ENCODE peak calls at places on chromosomes 1 and 21, in five cellular contexts. One of them, this sample, is unnamed.

GRCh38 chr1:79353224-79353623 is 346.7 kb upstream of the ADGRL4 start:
- DNase-seq in K562: peak; percentile 0
- DNase-seq in endothelial cell of umbilical vein: peak; percentile 67
- DNase-seq in A549: no peak
- DNase-seq in SK-N-SH: peak; percentile 15
- DNase-seq in this sample: peak; percentile 37

GRCh38 chr1:223421025-223421424 is 27.8 kb downstream of the CCDC185 start:
- DNase-seq in SK-N-SH: no peak
- DNase-seq in K562: no peak
- DNase-seq in A549: no peak
- DNase-seq in endothelial cell of umbilical vein: no peak
- DNase-seq in this sample: no peak

GRCh38 chr1:230240446-230241076 is 173.5 kb downstream of the GALNT2 start:
- DNase-seq in K562: no peak
- DNase-seq in A549: no peak
- DNase-seq in SK-N-SH: no peak
- DNase-seq in endothelial cell of umbilical vein: peak; percentile 8
- DNase-seq in this sample: no peak

GRCh38 chr1:11654571-11655262 is at the start of gene FBXO44:
- DNase-seq in endothelial cell of umbilical vein: no peak
- DNase-seq in SK-N-SH: peak; percentile 89
- DNase-seq in K562: peak; percentile 58
- DNase-seq in A549: no peak
- DNase-seq in this sample: no peak

GRCh38 chr1:185966487-185966886 is 232.3 kb downstream of the HMCN1 start:
- DNase-seq in A549: no peak
- DNase-seq in SK-N-SH: no peak
- DNase-seq in endothelial cell of umbilical vein: peak; percentile 4
- DNase-seq in K562: no peak
- DNase-seq in this sample: no peak

GRCh38 chr1:21293537-21294265 is 3.4 kb upstream of the ECE1 start:
- DNase-seq in endothelial cell of umbilical vein: no peak
- DNase-seq in A549: no peak
- DNase-seq in SK-N-SH: no peak
- DNase-seq in K562: no peak
- DNase-seq in this sample: no peak

GRCh38 chr21:14947613-14948160 is 117.1 kb downstream of the NRIP1 start:
- DNase-seq in K562: no peak
- DNase-seq in A549: no peak
- DNase-seq in SK-N-SH: no peak
- DNase-seq in endothelial cell of umbilical vein: no peak
- DNase-seq in this sample: no peak

GRCh38 chr1:243996223-243996622 is 54.9 kb upstream of the ZBTB18 start:
- DNase-seq in SK-N-SH: no peak
- DNase-seq in A549: no peak
- DNase-seq in endothelial cell of umbilical vein: peak; percentile 40
- DNase-seq in K562: no peak
- DNase-seq in this sample: no peak

GRCh38 chr1:201126832-201127754 is at the start of gene ASCL5:
- DNase-seq in K562: no peak
- DNase-seq in endothelial cell of umbilical vein: peak; percentile 41
- DNase-seq in SK-N-SH: peak; percentile 44
- DNase-seq in A549: peak; percentile 84
- DNase-seq in this sample: no peak

GRCh38 chr1:70979313-70979712 is 68.3 kb downstream of the PTGER3 start:
- DNase-seq in SK-N-SH: no peak
- DNase-seq in K562: no peak
- DNase-seq in endothelial cell of umbilical vein: peak; percentile 46
- DNase-seq in A549: no peak
- DNase-seq in this sample: no peak

GRCh38 chr1:234173968-234174367 is 199.3 kb upstream of the COA6 start:
- DNase-seq in A549: no peak
- DNase-seq in SK-N-SH: no peak
- DNase-seq in K562: no peak
- DNase-seq in endothelial cell of umbilical vein: no peak
- DNase-seq in this sample: no peak

GRCh38 chr1:160644399-160644798 is 2.4 kb downstream of the SLAMF1 start:
- DNase-seq in SK-N-SH: no peak
- DNase-seq in A549: no peak
- DNase-seq in endothelial cell of umbilical vein: no peak
- DNase-seq in K562: no peak
- DNase-seq in this sample: no peak

GRCh38 chr21:26956216-26956615 is 10.7 kb downstream of the ADAMTS5 start:
- DNase-seq in A549: no peak
- DNase-seq in SK-N-SH: no peak
- DNase-seq in endothelial cell of umbilical vein: no peak
- DNase-seq in K562: no peak
- DNase-seq in this sample: no peak

GRCh38 chr21:36320421-36321324 is 676 bp downstream of the MORC3 start:
- DNase-seq in A549: peak; percentile 30
- DNase-seq in SK-N-SH: peak; percentile 81
- DNase-seq in endothelial cell of umbilical vein: peak; percentile 84
- DNase-seq in K562: peak; percentile 95
- DNase-seq in this sample: peak; percentile 83

GRCh38 chr1:7418442-7419080 is 352.5 kb upstream of the VAMP3 start:
- DNase-seq in SK-N-SH: peak; percentile 12
- DNase-seq in endothelial cell of umbilical vein: no peak
- DNase-seq in K562: no peak
- DNase-seq in A549: no peak
- DNase-seq in this sample: no peak

GRCh38 chr1:235725493-235725892 is 75.9 kb upstream of the GNG4 start:
- DNase-seq in A549: no peak
- DNase-seq in K562: no peak
- DNase-seq in SK-N-SH: no peak
- DNase-seq in endothelial cell of umbilical vein: no peak
- DNase-seq in this sample: no peak

GRCh38 chr1:26697978-26698849 is 2.4 kb downstream of the ARID1A start:
- DNase-seq in SK-N-SH: peak; percentile 76
- DNase-seq in A549: peak; percentile 58
- DNase-seq in endothelial cell of umbilical vein: peak; percentile 94
- DNase-seq in K562: peak; percentile 88
- DNase-seq in this sample: peak; percentile 83

GRCh38 chr1:106912146-106912545 is 144.3 kb upstream of the PRMT6 start:
- DNase-seq in K562: no peak
- DNase-seq in SK-N-SH: no peak
- DNase-seq in endothelial cell of umbilical vein: no peak
- DNase-seq in A549: no peak
- DNase-seq in this sample: no peak

GRCh38 chr1:206836111-206836510 is 29.3 kb upstream of the IL20 start:
- DNase-seq in endothelial cell of umbilical vein: no peak
- DNase-seq in A549: no peak
- DNase-seq in K562: no peak
- DNase-seq in SK-N-SH: no peak
- DNase-seq in this sample: no peak

DNA sequence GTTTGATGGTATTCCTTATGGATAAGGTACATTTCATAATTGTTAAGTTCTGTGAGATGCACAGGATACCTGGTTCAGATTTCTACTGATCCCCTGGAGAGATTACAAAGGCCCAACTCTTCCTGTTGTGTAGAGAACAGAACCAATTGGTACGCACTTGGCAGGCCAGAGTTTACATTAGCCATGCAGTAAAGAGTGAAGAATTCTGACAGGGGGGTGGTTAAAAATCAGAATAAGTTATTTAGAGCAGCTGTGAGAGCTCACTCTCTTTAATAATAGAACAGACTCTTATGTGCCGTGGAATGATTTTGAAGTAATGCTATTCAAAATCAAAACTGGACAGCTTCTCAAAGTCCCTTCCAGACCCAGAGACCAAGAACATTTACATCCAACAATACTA is 4.2 kb downstream of the USP24 start:
- DNase-seq in SK-N-SH: no peak
- DNase-seq in A549: no peak
- DNase-seq in K562: no peak
- DNase-seq in endothelial cell of umbilical vein: peak; percentile 22
- DNase-seq in this sample: no peak
- H3K4me3 ChIP-seq in SK-N-SH: no peak overlapping the region
- H3K4me3 ChIP-seq in A549: no peak overlapping the region
- H3K4me3 ChIP-seq in K562: peak overlapping the region; percentile 80
- H3K4me3 ChIP-seq in endothelial cell of umbilical vein: no peak overlapping the region
- H3K4me3 ChIP-seq in this sample: peak overlapping the region; percentile 81

GRCh38 chr21:16407403-16408279 is 677.9 kb downstream of the USP25 start:
- DNase-seq in A549: no peak
- DNase-seq in endothelial cell of umbilical vein: peak; percentile 36
- DNase-seq in K562: no peak
- DNase-seq in SK-N-SH: peak; percentile 24
- DNase-seq in this sample: no peak

GRCh38 chr21:16406355-16406754 is 676.6 kb downstream of the USP25 start:
- DNase-seq in K562: no peak
- DNase-seq in endothelial cell of umbilical vein: no peak
- DNase-seq in SK-N-SH: no peak
- DNase-seq in A549: no peak
- DNase-seq in this sample: no peak

GRCh38 chr21:16408280-16408669 is 678.5 kb downstream of the USP25 start:
- DNase-seq in A549: no peak
- DNase-seq in endothelial cell of umbilical vein: no peak
- DNase-seq in SK-N-SH: no peak
- DNase-seq in K562: no peak
- DNase-seq in this sample: no peak

GRCh38 chr21:16402752-16403151 is 673.0 kb downstream of the USP25 start:
- DNase-seq in K562: no peak
- DNase-seq in endothelial cell of umbilical vein: peak; percentile 55
- DNase-seq in SK-N-SH: no peak
- DNase-seq in A549: no peak
- DNase-seq in this sample: no peak
- TF ChIP-seq MAX in K562: no peak
- TF ChIP-seq MAX in endothelial cell of umbilical vein: no peak
- TF ChIP-seq MAX in SK-N-SH: no peak
- TF ChIP-seq MAX in A549: no peak
- TF ChIP-seq MAX in this sample: no peak

GRCh38 chr1:25695066-25695990 is 78.7 kb downstream of the MAN1C1 start:
- DNase-seq in K562: peak; percentile 66
- DNase-seq in A549: peak; percentile 31
- DNase-seq in SK-N-SH: no peak
- DNase-seq in endothelial cell of umbilical vein: peak; percentile 87
- DNase-seq in this sample: peak; percentile 61
- TF ChIP-seq CTCF in K562: peak; percentile 51
- TF ChIP-seq CTCF in A549: peak; percentile 25
- TF ChIP-seq CTCF in SK-N-SH: peak; percentile 32
- TF ChIP-seq CTCF in endothelial cell of umbilical vein: peak; percentile 19
- TF ChIP-seq CTCF in this sample: peak; percentile 13

GRCh38 chr1:170903961-170904360 is 31.4 kb upstream of the MROH9 start:
- DNase-seq in A549: no peak
- DNase-seq in endothelial cell of umbilical vein: no peak
- DNase-seq in SK-N-SH: no peak
- DNase-seq in K562: no peak
- DNase-seq in this sample: no peak
- H3K4me3 ChIP-seq in A549: no peak overlapping the region
- H3K4me3 ChIP-seq in endothelial cell of umbilical vein: no peak overlapping the region
- H3K4me3 ChIP-seq in SK-N-SH: no peak overlapping the region
- H3K4me3 ChIP-seq in K562: no peak overlapping the region
- H3K4me3 ChIP-seq in this sample: no peak overlapping the region

GRCh38 chr1:82059931-82060330 is 259.2 kb downstream of the ADGRL2 start:
- DNase-seq in A549: no peak
- DNase-seq in endothelial cell of umbilical vein: no peak
- DNase-seq in SK-N-SH: no peak
- DNase-seq in K562: no peak
- DNase-seq in this sample: no peak

GRCh38 chr1:82065917-82066316 is 265.2 kb downstream of the ADGRL2 start:
- DNase-seq in K562: no peak
- DNase-seq in endothelial cell of umbilical vein: no peak
- DNase-seq in A549: no peak
- DNase-seq in SK-N-SH: no peak
- DNase-seq in this sample: no peak

GRCh38 chr1:82062206-82062605 is 261.5 kb downstream of the ADGRL2 start:
- DNase-seq in K562: no peak
- DNase-seq in SK-N-SH: no peak
- DNase-seq in A549: no peak
- DNase-seq in endothelial cell of umbilical vein: no peak
- DNase-seq in this sample: no peak

DNA sequence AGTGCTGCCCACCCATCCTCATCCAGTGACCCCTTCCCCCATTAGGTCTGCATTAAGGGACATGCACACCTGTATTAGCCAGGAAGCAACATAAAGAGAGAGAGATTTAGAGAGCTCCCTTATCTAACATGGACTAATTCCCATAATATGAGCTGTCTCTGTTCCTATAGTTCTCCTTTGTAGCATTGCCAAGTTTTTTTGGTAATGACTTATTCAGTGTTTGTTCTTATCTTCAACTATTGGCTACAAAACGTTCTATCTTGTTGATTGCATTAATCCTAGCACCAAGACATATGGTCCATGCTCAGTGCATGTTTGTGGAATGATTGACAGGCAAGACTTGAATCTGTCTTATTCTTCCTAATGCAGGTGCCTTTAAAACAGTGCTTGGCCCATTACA is 264.0 kb downstream of the ADGRL2 start:
- DNase-seq in A549: no peak
- DNase-seq in K562: no peak
- DNase-seq in SK-N-SH: no peak
- DNase-seq in endothelial cell of umbilical vein: no peak
- DNase-seq in this sample: no peak
- TF ChIP-seq MAX in A549: no peak
- TF ChIP-seq MAX in K562: no peak
- TF ChIP-seq MAX in SK-N-SH: no peak
- TF ChIP-seq MAX in endothelial cell of umbilical vein: no peak
- TF ChIP-seq MAX in this sample: no peak

GRCh38 chr21:35048706-35049617 is at the start of gene RUNX1:
- DNase-seq in endothelial cell of umbilical vein: peak; percentile 37
- DNase-seq in A549: no peak
- DNase-seq in SK-N-SH: no peak
- DNase-seq in K562: peak; percentile 61
- DNase-seq in this sample: peak; percentile 98
- TF ChIP-seq CTCF in endothelial cell of umbilical vein: no peak
- TF ChIP-seq CTCF in A549: no peak
- TF ChIP-seq CTCF in SK-N-SH: peak; percentile 25
- TF ChIP-seq CTCF in K562: no peak
- TF ChIP-seq CTCF in this sample: no peak

This sample was measured in NB4.